ENCODE peak calls at places on chromosome 9, in eight cellular contexts. M is astrocyte, K is A549, Y is keratinocyte, Z is IMR-90, T is GM23248, N is K562, W is PC-3. L is an unnamed sample.

GRCh38 chr9:78013924-78014323 is 17.7 kb downstream of the GNAQ start:
- DNase-seq in M (no peak), K (no peak), Y (no peak), Z (no peak), T (no peak), N (no peak), W (no peak), L (no peak)

GRCh38 chr9:34580358-34580757 is 9.2 kb downstream of the CNTFR start:
- DNase-seq in M (no peak), K (no peak), Y (no peak), Z (no peak), T (no peak), N (no peak), W (no peak), L (no peak)

GRCh38 chr9:130450344-130451003 is 5.7 kb downstream of the ASS1 start:
- DNase-seq in M (no peak), K (no peak), Y (no peak), Z (no peak), T (no peak), N (no peak), W (no peak), L (no peak)

GRCh38 chr9:129176786-129177442 is 1.1 kb downstream of the IER5L start:
- DNase-seq in M (peak; percentile 37), K (peak; percentile 59), Y (no peak), Z (peak; percentile 49), T (peak; percentile 71), N (no peak), W (peak; percentile 10), L (peak; percentile 49)

GRCh38 chr9:137607141-137607857 is 1.8 kb downstream of the ARRDC1 start:
- DNase-seq in M (no peak), K (no peak), Y (no peak), Z (peak; percentile 33), T (peak; percentile 73), N (no peak), W (peak; percentile 40), L (no peak)

GRCh38 chr9:86454701-86455402 is 100.6 kb upstream of the TUT7 start:
- DNase-seq in M (peak; percentile 52), K (no peak), Y (no peak), Z (peak; percentile 1), T (peak; percentile 54), N (no peak), W (no peak), L (peak; percentile 9)

GRCh38 chr9:133304477-133305377 is 29.7 kb upstream of the ABO start:
- DNase-seq in M (no peak), K (no peak), Y (no peak), Z (no peak), T (no peak), N (no peak), W (no peak), L (no peak)

GRCh38 chr9:26054600-26055516 is 376.6 kb upstream of the TUSC1 start:
- DNase-seq in M (peak; percentile 33), K (no peak), Y (no peak), Z (no peak), T (peak; percentile 26), N (no peak), W (peak; percentile 50), L (no peak)

GRCh38 chr9:134366223-134367031 is 40.2 kb downstream of the RXRA start:
- DNase-seq in M (peak; percentile 62), K (peak; percentile 81), Y (no peak), Z (peak; percentile 83), T (peak; percentile 97), N (no peak), W (peak; percentile 33), L (peak; percentile 58)

GRCh38 chr9:136275655-136276429 is 28.1 kb downstream of the CCDC187 start:
- DNase-seq in M (no peak), K (no peak), Y (no peak), Z (no peak), T (no peak), N (no peak), W (no peak), L (no peak)

GRCh38 chr9:75892168-75892901 is 1.9 kb downstream of the PCSK5 start:
- DNase-seq in M (no peak), K (peak; percentile 22), Y (no peak), Z (no peak), T (peak; percentile 23), N (no peak), W (no peak), L (peak; percentile 63)

DNA sequence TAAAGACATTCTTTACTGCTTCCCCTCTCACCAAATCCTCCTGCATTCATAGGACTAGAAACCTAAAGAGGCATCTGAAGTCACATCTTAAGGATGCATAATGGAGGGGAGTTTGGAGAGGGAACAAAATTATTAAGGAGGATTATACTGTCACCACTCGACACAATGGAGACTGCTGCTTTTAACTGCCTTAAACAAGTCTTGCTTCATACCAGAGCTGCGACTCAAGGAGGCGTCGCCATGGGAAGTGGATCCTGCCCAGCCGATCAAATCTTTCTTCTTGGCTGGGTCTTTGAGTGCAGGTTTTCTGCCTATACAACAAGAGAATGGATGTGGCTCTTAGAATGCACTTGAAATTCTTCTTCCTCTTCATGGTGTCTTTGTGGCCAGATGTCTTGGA is 66.7 kb upstream of the FOXE1 start:
- DNase-seq in M (no peak), K (peak; percentile 35), Y (no peak), Z (peak; percentile 55), T (peak; percentile 51), N (no peak), W (peak; percentile 70), L (no peak)
- H3K4me2 ChIP-seq in M (no peak overlapping the region), K (peak overlapping the region; percentile 27), Y (peak overlapping the region; percentile 22), Z (no peak overlapping the region), T (no peak overlapping the region), N (no peak overlapping the region), W (peak overlapping the region; percentile 56), L (no peak overlapping the region)

GRCh38 chr9:82601272-82601835 is 461.6 kb downstream of the RASEF start:
- DNase-seq in M (peak; percentile 67), K (no peak), Y (no peak), Z (peak; percentile 74), T (peak; percentile 49), N (no peak), W (no peak), L (no peak)
- H3K4me2 ChIP-seq in M (no peak overlapping the region), K (no peak overlapping the region), Y (no peak overlapping the region), Z (no peak overlapping the region), T (no peak overlapping the region), N (no peak overlapping the region), W (no peak overlapping the region), L (no peak overlapping the region)

GRCh38 chr9:71677209-71677608 is 91.1 kb downstream of the CEMIP2 start:
- DNase-seq in M (no peak), K (no peak), Y (no peak), Z (no peak), T (no peak), N (no peak), W (no peak), L (no peak)

GRCh38 chr9:71675857-71676165 is 92.5 kb downstream of the CEMIP2 start:
- DNase-seq in M (no peak), K (no peak), Y (no peak), Z (no peak), T (no peak), N (no peak), W (no peak), L (peak; percentile 17)

GRCh38 chr9:71675129-71675856 is 93.0 kb downstream of the CEMIP2 start:
- DNase-seq in M (no peak), K (no peak), Y (no peak), Z (no peak), T (no peak), N (no peak), W (no peak), L (no peak)

GRCh38 chr9:71678999-71679398 is 89.3 kb downstream of the CEMIP2 start:
- DNase-seq in M (no peak), K (no peak), Y (no peak), Z (no peak), T (no peak), N (no peak), W (no peak), L (no peak)

DNA sequence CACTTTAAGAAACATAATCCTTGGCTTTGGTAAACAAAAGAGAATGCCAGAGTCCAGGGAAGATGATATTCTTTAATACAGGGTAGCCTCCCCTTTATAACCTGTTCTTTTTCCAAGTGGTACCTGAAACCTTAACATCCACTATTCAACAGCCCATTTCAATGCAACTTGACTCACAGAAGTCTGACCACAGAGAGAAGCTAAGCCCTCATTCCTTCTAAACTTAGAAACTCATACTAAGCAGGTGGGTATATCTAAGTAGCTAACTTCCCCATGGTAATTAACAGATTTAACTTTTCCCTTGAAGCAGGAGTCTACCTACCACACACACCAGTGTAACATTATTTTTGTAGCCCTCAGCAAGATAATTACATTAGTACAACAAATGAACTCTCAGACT is 91.9 kb downstream of the CEMIP2 start:
- DNase-seq in M (no peak), K (no peak), Y (no peak), Z (no peak), T (no peak), N (no peak), W (no peak), L (no peak)
- H3K4me2 ChIP-seq in M (no peak overlapping the region), K (no peak overlapping the region), Y (no peak overlapping the region), Z (no peak overlapping the region), T (no peak overlapping the region), N (no peak overlapping the region), W (no peak overlapping the region), L (no peak overlapping the region)

GRCh38 chr9:87528969-87529368 is 31.3 kb downstream of the DAPK1 start:
- DNase-seq in M (no peak), K (no peak), Y (no peak), Z (no peak), T (no peak), N (no peak), W (no peak), L (no peak)
- H3K4me2 ChIP-seq in M (no peak overlapping the region), K (no peak overlapping the region), Y (no peak overlapping the region), Z (no peak overlapping the region), T (no peak overlapping the region), N (no peak overlapping the region), W (no peak overlapping the region), L (no peak overlapping the region)

GRCh38 chr9:69258551-69258950 is 66.5 kb upstream of the ENTREP1 start:
- DNase-seq in M (no peak), K (no peak), Y (no peak), Z (no peak), T (no peak), N (no peak), W (no peak), L (no peak)

GRCh38 chr9:69264526-69264925 is 60.5 kb upstream of the ENTREP1 start:
- DNase-seq in M (no peak), K (no peak), Y (no peak), Z (no peak), T (peak; percentile 7), N (no peak), W (no peak), L (no peak)

GRCh38 chr9:69265891-69266290 is 59.1 kb upstream of the ENTREP1 start:
- DNase-seq in M (peak; percentile 22), K (no peak), Y (no peak), Z (peak; percentile 53), T (peak; percentile 2), N (no peak), W (peak; percentile 6), L (no peak)

GRCh38 chr9:69260161-69260560 is 64.9 kb upstream of the ENTREP1 start:
- DNase-seq in M (no peak), K (no peak), Y (no peak), Z (no peak), T (no peak), N (no peak), W (no peak), L (no peak)

GRCh38 chr9:69261636-69262035 is 63.4 kb upstream of the ENTREP1 start:
- DNase-seq in M (no peak), K (no peak), Y (no peak), Z (no peak), T (no peak), N (no peak), W (no peak), L (no peak)
- H3K4me2 ChIP-seq in M (no peak overlapping the region), K (no peak overlapping the region), Y (no peak overlapping the region), Z (no peak overlapping the region), T (no peak overlapping the region), N (no peak overlapping the region), W (no peak overlapping the region), L (no peak overlapping the region)

GRCh38 chr9:89154651-89155336 is 23.8 kb downstream of the SHC3 start:
- DNase-seq in M (peak; percentile 97), K (peak; percentile 60), Y (peak; percentile 36), Z (peak; percentile 96), T (peak; percentile 91), N (no peak), W (peak; percentile 85), L (peak; percentile 88)
- H3K4me2 ChIP-seq in M (peak overlapping the region; percentile 75), K (peak overlapping the region; percentile 64), Y (peak overlapping the region; percentile 61), Z (peak overlapping the region; percentile 65), T (peak overlapping the region; percentile 38), N (no peak overlapping the region), W (peak overlapping the region; percentile 54), L (peak overlapping the region; percentile 55)